ENCODE peak calls at places on chromosomes 11 and 22, in ten cellular contexts. One of them, this sample, is unnamed.

GRCh38 chr11:23586188-23586587 is 725.9 kb upstream of the CCDC179 start:
- DNase-seq in activated CD4-positive, alpha-beta T cell treated with anti-CD3 and anti-CD28 coated beads, Interleukin-2, amount 10 ng/mL, durations not matched to agents 7 days and 5 days: no peak
- DNase-seq in foreskin fibroblast: no peak
- DNase-seq in dorsolateral prefrontal cortex: no peak
- DNase-seq in transverse colon: no peak
- DNase-seq in GM12865: no peak
- DNase-seq in HTR-8/SVneo: no peak
- DNase-seq in A172: no peak
- DNase-seq in NCI-H2029 treated with DMSO at 0.1 percent for 48 hours: no peak
- DNase-seq in lower leg skin: no peak
- DNase-seq in this sample: no peak

GRCh38 chr11:29208117-29208516 is 808.7 kb downstream of the KCNA4 start:
- DNase-seq in activated CD4-positive, alpha-beta T cell treated with anti-CD3 and anti-CD28 coated beads, Interleukin-2, amount 10 ng/mL, durations not matched to agents 7 days and 5 days: no peak
- DNase-seq in foreskin fibroblast: no peak
- DNase-seq in dorsolateral prefrontal cortex: no peak
- DNase-seq in transverse colon: no peak
- DNase-seq in GM12865: no peak
- DNase-seq in HTR-8/SVneo: no peak
- DNase-seq in A172: no peak
- DNase-seq in NCI-H2029 treated with DMSO at 0.1 percent for 48 hours: no peak
- DNase-seq in lower leg skin: no peak
- DNase-seq in this sample: no peak

GRCh38 chr11:2549876-2550605 is 105.2 kb downstream of the KCNQ1 start:
- DNase-seq in activated CD4-positive, alpha-beta T cell treated with anti-CD3 and anti-CD28 coated beads, Interleukin-2, amount 10 ng/mL, durations not matched to agents 7 days and 5 days: no peak
- DNase-seq in foreskin fibroblast: no peak
- DNase-seq in dorsolateral prefrontal cortex: peak
- DNase-seq in transverse colon: peak
- DNase-seq in GM12865: no peak
- DNase-seq in HTR-8/SVneo: no peak
- DNase-seq in A172: no peak
- DNase-seq in NCI-H2029 treated with DMSO at 0.1 percent for 48 hours: no peak
- DNase-seq in lower leg skin: no peak
- DNase-seq in this sample: peak

GRCh38 chr11:100637706-100638105 is 49.4 kb upstream of the ARHGAP42 start:
- DNase-seq in activated CD4-positive, alpha-beta T cell treated with anti-CD3 and anti-CD28 coated beads, Interleukin-2, amount 10 ng/mL, durations not matched to agents 7 days and 5 days: no peak
- DNase-seq in foreskin fibroblast: peak
- DNase-seq in dorsolateral prefrontal cortex: peak
- DNase-seq in transverse colon: no peak
- DNase-seq in GM12865: no peak
- DNase-seq in HTR-8/SVneo: no peak
- DNase-seq in A172: no peak
- DNase-seq in NCI-H2029 treated with DMSO at 0.1 percent for 48 hours: no peak
- DNase-seq in lower leg skin: no peak
- DNase-seq in this sample: no peak

GRCh38 chr11:73330569-73331093 is 22.6 kb downstream of the ARHGEF17 start:
- DNase-seq in activated CD4-positive, alpha-beta T cell treated with anti-CD3 and anti-CD28 coated beads, Interleukin-2, amount 10 ng/mL, durations not matched to agents 7 days and 5 days: no peak
- DNase-seq in foreskin fibroblast: peak
- DNase-seq in dorsolateral prefrontal cortex: no peak
- DNase-seq in transverse colon: no peak
- DNase-seq in GM12865: no peak
- DNase-seq in HTR-8/SVneo: peak
- DNase-seq in A172: peak
- DNase-seq in NCI-H2029 treated with DMSO at 0.1 percent for 48 hours: no peak
- DNase-seq in lower leg skin: no peak
- DNase-seq in this sample: no peak

GRCh38 chr11:116335078-116335477 is 437.7 kb downstream of the BUD13 start:
- DNase-seq in activated CD4-positive, alpha-beta T cell treated with anti-CD3 and anti-CD28 coated beads, Interleukin-2, amount 10 ng/mL, durations not matched to agents 7 days and 5 days: no peak
- DNase-seq in foreskin fibroblast: no peak
- DNase-seq in dorsolateral prefrontal cortex: no peak
- DNase-seq in transverse colon: no peak
- DNase-seq in GM12865: no peak
- DNase-seq in HTR-8/SVneo: no peak
- DNase-seq in A172: no peak
- DNase-seq in NCI-H2029 treated with DMSO at 0.1 percent for 48 hours: no peak
- DNase-seq in lower leg skin: no peak
- DNase-seq in this sample: no peak

GRCh38 chr22:26122920-26123468 is 46.3 kb upstream of the SEZ6L start:
- DNase-seq in activated CD4-positive, alpha-beta T cell treated with anti-CD3 and anti-CD28 coated beads, Interleukin-2, amount 10 ng/mL, durations not matched to agents 7 days and 5 days: no peak
- DNase-seq in foreskin fibroblast: no peak
- DNase-seq in dorsolateral prefrontal cortex: no peak
- DNase-seq in transverse colon: no peak
- DNase-seq in GM12865: no peak
- DNase-seq in HTR-8/SVneo: no peak
- DNase-seq in A172: no peak
- DNase-seq in NCI-H2029 treated with DMSO at 0.1 percent for 48 hours: no peak
- DNase-seq in lower leg skin: no peak
- DNase-seq in this sample: no peak

GRCh38 chr11:130728185-130729160 is 187.8 kb downstream of the SNX19 start:
- DNase-seq in activated CD4-positive, alpha-beta T cell treated with anti-CD3 and anti-CD28 coated beads, Interleukin-2, amount 10 ng/mL, durations not matched to agents 7 days and 5 days: no peak
- DNase-seq in foreskin fibroblast: no peak
- DNase-seq in dorsolateral prefrontal cortex: no peak
- DNase-seq in transverse colon: no peak
- DNase-seq in GM12865: peak
- DNase-seq in HTR-8/SVneo: no peak
- DNase-seq in A172: no peak
- DNase-seq in NCI-H2029 treated with DMSO at 0.1 percent for 48 hours: no peak
- DNase-seq in lower leg skin: no peak
- DNase-seq in this sample: no peak

GRCh38 chr22:44410396-44411056 is 87.5 kb downstream of the RTL6 start:
- DNase-seq in activated CD4-positive, alpha-beta T cell treated with anti-CD3 and anti-CD28 coated beads, Interleukin-2, amount 10 ng/mL, durations not matched to agents 7 days and 5 days: no peak
- DNase-seq in foreskin fibroblast: no peak
- DNase-seq in dorsolateral prefrontal cortex: no peak
- DNase-seq in transverse colon: no peak
- DNase-seq in GM12865: no peak
- DNase-seq in HTR-8/SVneo: no peak
- DNase-seq in A172: no peak
- DNase-seq in NCI-H2029 treated with DMSO at 0.1 percent for 48 hours: no peak
- DNase-seq in lower leg skin: no peak
- DNase-seq in this sample: no peak

GRCh38 chr22:44379817-44380560 is 67.2 kb upstream of the SHISAL1 start:
- DNase-seq in activated CD4-positive, alpha-beta T cell treated with anti-CD3 and anti-CD28 coated beads, Interleukin-2, amount 10 ng/mL, durations not matched to agents 7 days and 5 days: no peak
- DNase-seq in foreskin fibroblast: no peak
- DNase-seq in dorsolateral prefrontal cortex: no peak
- DNase-seq in transverse colon: no peak
- DNase-seq in GM12865: no peak
- DNase-seq in HTR-8/SVneo: no peak
- DNase-seq in A172: no peak
- DNase-seq in NCI-H2029 treated with DMSO at 0.1 percent for 48 hours: no peak
- DNase-seq in lower leg skin: no peak
- DNase-seq in this sample: no peak

GRCh38 chr22:45818130-45819085 is 146.8 kb downstream of the ATXN10 start:
- DNase-seq in activated CD4-positive, alpha-beta T cell treated with anti-CD3 and anti-CD28 coated beads, Interleukin-2, amount 10 ng/mL, durations not matched to agents 7 days and 5 days: no peak
- DNase-seq in foreskin fibroblast: peak
- DNase-seq in dorsolateral prefrontal cortex: peak
- DNase-seq in transverse colon: no peak
- DNase-seq in GM12865: no peak
- DNase-seq in HTR-8/SVneo: no peak
- DNase-seq in A172: no peak
- DNase-seq in NCI-H2029 treated with DMSO at 0.1 percent for 48 hours: no peak
- DNase-seq in lower leg skin: no peak
- DNase-seq in this sample: peak

GRCh38 chr22:23789638-23790037 is 2.9 kb downstream of the SMARCB1 start:
- DNase-seq in activated CD4-positive, alpha-beta T cell treated with anti-CD3 and anti-CD28 coated beads, Interleukin-2, amount 10 ng/mL, durations not matched to agents 7 days and 5 days: no peak
- DNase-seq in foreskin fibroblast: peak
- DNase-seq in dorsolateral prefrontal cortex: no peak
- DNase-seq in transverse colon: no peak
- DNase-seq in GM12865: no peak
- DNase-seq in HTR-8/SVneo: no peak
- DNase-seq in A172: no peak
- DNase-seq in NCI-H2029 treated with DMSO at 0.1 percent for 48 hours: no peak
- DNase-seq in lower leg skin: no peak
- DNase-seq in this sample: no peak

GRCh38 chr22:27435839-27436581 is 365.5 kb downstream of the MN1 start:
- DNase-seq in activated CD4-positive, alpha-beta T cell treated with anti-CD3 and anti-CD28 coated beads, Interleukin-2, amount 10 ng/mL, durations not matched to agents 7 days and 5 days: no peak
- DNase-seq in foreskin fibroblast: peak
- DNase-seq in dorsolateral prefrontal cortex: no peak
- DNase-seq in transverse colon: peak
- DNase-seq in GM12865: no peak
- DNase-seq in HTR-8/SVneo: no peak
- DNase-seq in A172: no peak
- DNase-seq in NCI-H2029 treated with DMSO at 0.1 percent for 48 hours: no peak
- DNase-seq in lower leg skin: no peak
- DNase-seq in this sample: no peak

GRCh38 chr22:37435970-37436603 is 8.8 kb upstream of the ELFN2 start:
- DNase-seq in activated CD4-positive, alpha-beta T cell treated with anti-CD3 and anti-CD28 coated beads, Interleukin-2, amount 10 ng/mL, durations not matched to agents 7 days and 5 days: no peak
- DNase-seq in foreskin fibroblast: no peak
- DNase-seq in dorsolateral prefrontal cortex: no peak
- DNase-seq in transverse colon: no peak
- DNase-seq in GM12865: no peak
- DNase-seq in HTR-8/SVneo: no peak
- DNase-seq in A172: no peak
- DNase-seq in NCI-H2029 treated with DMSO at 0.1 percent for 48 hours: no peak
- DNase-seq in lower leg skin: no peak
- DNase-seq in this sample: no peak

GRCh38 chr11:118263694-118264567 is at the start of gene MPZL2:
- DNase-seq in activated CD4-positive, alpha-beta T cell treated with anti-CD3 and anti-CD28 coated beads, Interleukin-2, amount 10 ng/mL, durations not matched to agents 7 days and 5 days: peak
- DNase-seq in foreskin fibroblast: peak
- DNase-seq in dorsolateral prefrontal cortex: no peak
- DNase-seq in transverse colon: peak
- DNase-seq in GM12865: no peak
- DNase-seq in HTR-8/SVneo: peak
- DNase-seq in A172: no peak
- DNase-seq in NCI-H2029 treated with DMSO at 0.1 percent for 48 hours: peak
- DNase-seq in lower leg skin: peak
- DNase-seq in this sample: no peak

GRCh38 chr11:62433553-62434301 is 14.9 kb downstream of the SCGB1A1 start:
- DNase-seq in activated CD4-positive, alpha-beta T cell treated with anti-CD3 and anti-CD28 coated beads, Interleukin-2, amount 10 ng/mL, durations not matched to agents 7 days and 5 days: no peak
- DNase-seq in foreskin fibroblast: no peak
- DNase-seq in dorsolateral prefrontal cortex: no peak
- DNase-seq in transverse colon: peak
- DNase-seq in GM12865: no peak
- DNase-seq in HTR-8/SVneo: no peak
- DNase-seq in A172: peak
- DNase-seq in NCI-H2029 treated with DMSO at 0.1 percent for 48 hours: no peak
- DNase-seq in lower leg skin: peak
- DNase-seq in this sample: no peak

GRCh38 chr11:71446942-71447688 is 1.1 kb downstream of the DHCR7 start:
- DNase-seq in activated CD4-positive, alpha-beta T cell treated with anti-CD3 and anti-CD28 coated beads, Interleukin-2, amount 10 ng/mL, durations not matched to agents 7 days and 5 days: no peak
- DNase-seq in foreskin fibroblast: peak
- DNase-seq in dorsolateral prefrontal cortex: peak
- DNase-seq in transverse colon: peak
- DNase-seq in GM12865: no peak
- DNase-seq in HTR-8/SVneo: peak
- DNase-seq in A172: no peak
- DNase-seq in NCI-H2029 treated with DMSO at 0.1 percent for 48 hours: no peak
- DNase-seq in lower leg skin: no peak
- DNase-seq in this sample: no peak

GRCh38 chr11:58647866-58648265 is 25.4 kb downstream of the CNTF start:
- DNase-seq in activated CD4-positive, alpha-beta T cell treated with anti-CD3 and anti-CD28 coated beads, Interleukin-2, amount 10 ng/mL, durations not matched to agents 7 days and 5 days: no peak
- DNase-seq in foreskin fibroblast: no peak
- DNase-seq in dorsolateral prefrontal cortex: no peak
- DNase-seq in transverse colon: no peak
- DNase-seq in GM12865: peak
- DNase-seq in HTR-8/SVneo: no peak
- DNase-seq in A172: no peak
- DNase-seq in NCI-H2029 treated with DMSO at 0.1 percent for 48 hours: no peak
- DNase-seq in lower leg skin: no peak
- DNase-seq in this sample: no peak

GRCh38 chr22:30426395-30427353 is 1.1 kb downstream of the MTFP1 start:
- DNase-seq in activated CD4-positive, alpha-beta T cell treated with anti-CD3 and anti-CD28 coated beads, Interleukin-2, amount 10 ng/mL, durations not matched to agents 7 days and 5 days: peak
- DNase-seq in foreskin fibroblast: peak
- DNase-seq in dorsolateral prefrontal cortex: peak
- DNase-seq in transverse colon: peak
- DNase-seq in GM12865: peak
- DNase-seq in HTR-8/SVneo: no peak
- DNase-seq in A172: peak
- DNase-seq in NCI-H2029 treated with DMSO at 0.1 percent for 48 hours: peak
- DNase-seq in lower leg skin: peak
- DNase-seq in this sample: no peak

GRCh38 chr22:34608716-34609115 is 457.2 kb upstream of the ISX start:
- DNase-seq in activated CD4-positive, alpha-beta T cell treated with anti-CD3 and anti-CD28 coated beads, Interleukin-2, amount 10 ng/mL, durations not matched to agents 7 days and 5 days: no peak
- DNase-seq in foreskin fibroblast: no peak
- DNase-seq in dorsolateral prefrontal cortex: no peak
- DNase-seq in transverse colon: no peak
- DNase-seq in GM12865: no peak
- DNase-seq in HTR-8/SVneo: no peak
- DNase-seq in A172: no peak
- DNase-seq in NCI-H2029 treated with DMSO at 0.1 percent for 48 hours: no peak
- DNase-seq in lower leg skin: no peak
- DNase-seq in this sample: no peak

GRCh38 chr11:46073632-46074031 is 47.6 kb downstream of the PHF21A start:
- DNase-seq in activated CD4-positive, alpha-beta T cell treated with anti-CD3 and anti-CD28 coated beads, Interleukin-2, amount 10 ng/mL, durations not matched to agents 7 days and 5 days: no peak
- DNase-seq in foreskin fibroblast: no peak
- DNase-seq in dorsolateral prefrontal cortex: no peak
- DNase-seq in transverse colon: no peak
- DNase-seq in GM12865: no peak
- DNase-seq in HTR-8/SVneo: no peak
- DNase-seq in A172: no peak
- DNase-seq in NCI-H2029 treated with DMSO at 0.1 percent for 48 hours: no peak
- DNase-seq in lower leg skin: no peak
- DNase-seq in this sample: no peak

GRCh38 chr11:68977781-68978625 is 2.8 kb downstream of the MRGPRD start:
- DNase-seq in activated CD4-positive, alpha-beta T cell treated with anti-CD3 and anti-CD28 coated beads, Interleukin-2, amount 10 ng/mL, durations not matched to agents 7 days and 5 days: no peak
- DNase-seq in foreskin fibroblast: no peak
- DNase-seq in dorsolateral prefrontal cortex: peak
- DNase-seq in transverse colon: peak
- DNase-seq in GM12865: no peak
- DNase-seq in HTR-8/SVneo: no peak
- DNase-seq in A172: no peak
- DNase-seq in NCI-H2029 treated with DMSO at 0.1 percent for 48 hours: no peak
- DNase-seq in lower leg skin: no peak
- DNase-seq in this sample: no peak

GRCh38 chr11:70526116-70527045 is 128.1 kb downstream of the CTTN start:
- DNase-seq in activated CD4-positive, alpha-beta T cell treated with anti-CD3 and anti-CD28 coated beads, Interleukin-2, amount 10 ng/mL, durations not matched to agents 7 days and 5 days: no peak
- DNase-seq in foreskin fibroblast: no peak
- DNase-seq in dorsolateral prefrontal cortex: no peak
- DNase-seq in transverse colon: no peak
- DNase-seq in GM12865: no peak
- DNase-seq in HTR-8/SVneo: no peak
- DNase-seq in A172: no peak
- DNase-seq in NCI-H2029 treated with DMSO at 0.1 percent for 48 hours: no peak
- DNase-seq in lower leg skin: no peak
- DNase-seq in this sample: no peak

GRCh38 chr11:100010393-100010792 is 676.7 kb upstream of the ARHGAP42 start:
- DNase-seq in activated CD4-positive, alpha-beta T cell treated with anti-CD3 and anti-CD28 coated beads, Interleukin-2, amount 10 ng/mL, durations not matched to agents 7 days and 5 days: no peak
- DNase-seq in foreskin fibroblast: no peak
- DNase-seq in dorsolateral prefrontal cortex: no peak
- DNase-seq in transverse colon: no peak
- DNase-seq in GM12865: peak
- DNase-seq in HTR-8/SVneo: no peak
- DNase-seq in A172: no peak
- DNase-seq in NCI-H2029 treated with DMSO at 0.1 percent for 48 hours: no peak
- DNase-seq in lower leg skin: no peak
- DNase-seq in this sample: no peak

GRCh38 chr11:8070417-8071101 is 10.5 kb upstream of the TUB start:
- DNase-seq in activated CD4-positive, alpha-beta T cell treated with anti-CD3 and anti-CD28 coated beads, Interleukin-2, amount 10 ng/mL, durations not matched to agents 7 days and 5 days: no peak
- DNase-seq in foreskin fibroblast: peak
- DNase-seq in dorsolateral prefrontal cortex: no peak
- DNase-seq in transverse colon: no peak
- DNase-seq in GM12865: peak
- DNase-seq in HTR-8/SVneo: peak
- DNase-seq in A172: peak
- DNase-seq in NCI-H2029 treated with DMSO at 0.1 percent for 48 hours: no peak
- DNase-seq in lower leg skin: no peak
- DNase-seq in this sample: no peak

GRCh38 chr22:49106136-49106930 is 721.3 kb downstream of the BRD1 start:
- DNase-seq in activated CD4-positive, alpha-beta T cell treated with anti-CD3 and anti-CD28 coated beads, Interleukin-2, amount 10 ng/mL, durations not matched to agents 7 days and 5 days: no peak
- DNase-seq in foreskin fibroblast: no peak
- DNase-seq in dorsolateral prefrontal cortex: no peak
- DNase-seq in transverse colon: no peak
- DNase-seq in GM12865: no peak
- DNase-seq in HTR-8/SVneo: no peak
- DNase-seq in A172: no peak
- DNase-seq in NCI-H2029 treated with DMSO at 0.1 percent for 48 hours: no peak
- DNase-seq in lower leg skin: no peak
- DNase-seq in this sample: no peak

GRCh38 chr11:12243511-12243910 is 133.1 kb downstream of the MICAL2 start:
- DNase-seq in activated CD4-positive, alpha-beta T cell treated with anti-CD3 and anti-CD28 coated beads, Interleukin-2, amount 10 ng/mL, durations not matched to agents 7 days and 5 days: no peak
- DNase-seq in foreskin fibroblast: peak
- DNase-seq in dorsolateral prefrontal cortex: no peak
- DNase-seq in transverse colon: no peak
- DNase-seq in GM12865: no peak
- DNase-seq in HTR-8/SVneo: no peak
- DNase-seq in A172: no peak
- DNase-seq in NCI-H2029 treated with DMSO at 0.1 percent for 48 hours: peak
- DNase-seq in lower leg skin: no peak
- DNase-seq in this sample: no peak

GRCh38 chr11:45091563-45092392 is 54.7 kb upstream of the PRDM11 start:
- DNase-seq in activated CD4-positive, alpha-beta T cell treated with anti-CD3 and anti-CD28 coated beads, Interleukin-2, amount 10 ng/mL, durations not matched to agents 7 days and 5 days: no peak
- DNase-seq in foreskin fibroblast: no peak
- DNase-seq in dorsolateral prefrontal cortex: no peak
- DNase-seq in transverse colon: no peak
- DNase-seq in GM12865: no peak
- DNase-seq in HTR-8/SVneo: no peak
- DNase-seq in A172: peak
- DNase-seq in NCI-H2029 treated with DMSO at 0.1 percent for 48 hours: no peak
- DNase-seq in lower leg skin: no peak
- DNase-seq in this sample: no peak